ENCODE peak calls at places on chromosomes 7 and 10, in six cellular contexts. P is MM.1S, V is aorta, R is adipocyte, K is adrenal gland, Y is ovary. I is an unnamed sample. For H3K4me1, the result is how much of the 10 kb centered on the place peaks cover.

GRCh38 chr7:24494832-24495231 is 78.4 kb upstream of the PALS2 start:
- DNase-seq in P (no peak), Y (no peak), V (no peak), R (no peak), K (no peak), I (no peak)

GRCh38 chr10:70034252-70034651 is 18.4 kb upstream of the MACROH2A2 start:
- DNase-seq in P (no peak), K (no peak), V (no peak), R (no peak), Y (no peak), I (no peak)

GRCh38 chr10:32056136-32057040 is at the start of gene KIF5B:
- DNase-seq in Y (peak), P (peak), R (peak), K (peak), V (peak), I (peak)

GRCh38 chr7:134174797-134175261 is 47.7 kb downstream of the LRGUK start:
- DNase-seq in V (no peak), P (peak), K (peak), R (peak), Y (no peak), I (no peak)

GRCh38 chr10:52864459-52865106 is 92.0 kb upstream of the MBL2 start:
- DNase-seq in K (peak), V (peak), P (peak), Y (peak), R (peak), I (no peak)

GRCh38 chr7:45120-46090 is 147.0 kb upstream of the FAM20C start:
- DNase-seq in K (no peak), R (no peak), Y (peak), P (no peak), V (peak), I (peak)

GRCh38 chr10:71092812-71093391 is 119.5 kb upstream of the UNC5B start:
- DNase-seq in V (no peak), Y (no peak), R (no peak), K (no peak), P (no peak), I (no peak)

GRCh38 chr7:2510909-2511768 is 8.4 kb upstream of the LFNG start:
- DNase-seq in Y (no peak), V (no peak), R (no peak), K (no peak), P (no peak), I (peak)

GRCh38 chr10:123855013-123855684 is 36.5 kb downstream of the CPXM2 start:
- DNase-seq in V (no peak), Y (no peak), P (no peak), K (no peak), R (peak), I (no peak)

GRCh38 chr10:1473874-1474273 is 263.5 kb downstream of the ADARB2 start:
- DNase-seq in K (no peak), P (no peak), Y (no peak), V (no peak), R (no peak), I (no peak)

GRCh38 chr7:4753610-4754432 is 21.6 kb upstream of the AP5Z1 start:
- DNase-seq in K (peak), V (peak), R (peak), P (peak), Y (peak), I (peak)

GRCh38 chr10:1132584-1132983 is 76.4 kb downstream of the WDR37 start:
- DNase-seq in P (no peak), V (no peak), K (no peak), Y (no peak), R (no peak), I (no peak)

GRCh38 chr10:116017405-116017804 is 255.6 kb downstream of the GFRA1 start:
- DNase-seq in Y (no peak), P (no peak), R (no peak), K (no peak), V (no peak), I (no peak)

GRCh38 chr10:124725171-124725631 is 19.0 kb downstream of the FAM53B start:
- DNase-seq in V (peak), P (peak), K (no peak), Y (peak), R (no peak), I (no peak)

GRCh38 chr7:55964261-55964801 is at the start of gene NIPSNAP2:
- DNase-seq in K (peak), V (peak), P (peak), R (peak), Y (peak), I (peak)

GRCh38 chr7:143362126-143362961 is at the start of gene FAM131B:
- DNase-seq in P (no peak), Y (no peak), V (peak), R (peak), K (no peak), I (no peak)

GRCh38 chr10:102240467-102241036 is 760 bp downstream of the PITX3 start:
- DNase-seq in Y (peak), R (peak), K (peak), P (no peak), V (peak), I (no peak)

GRCh38 chr10:102593804-102594079 is 50.5 kb upstream of the TRIM8 start:
- DNase-seq in R (no peak), V (no peak), Y (no peak), P (no peak), K (no peak), I (no peak)

GRCh38 chr10:61000769-61001730 is 57.1 kb upstream of the RHOBTB1 start:
- DNase-seq in V (peak), K (peak), Y (no peak), P (peak), R (peak), I (peak)

GRCh38 chr7:138243430-138243829 is 167.2 kb downstream of the AKR1D1 start:
- DNase-seq in K (peak), V (no peak), P (no peak), R (no peak), Y (no peak), I (no peak)

GRCh38 chr10:15588635-15589081 is 131.1 kb downstream of the ITGA8 start:
- DNase-seq in R (peak), Y (no peak), V (no peak), K (no peak), P (no peak), I (no peak)

DNA sequence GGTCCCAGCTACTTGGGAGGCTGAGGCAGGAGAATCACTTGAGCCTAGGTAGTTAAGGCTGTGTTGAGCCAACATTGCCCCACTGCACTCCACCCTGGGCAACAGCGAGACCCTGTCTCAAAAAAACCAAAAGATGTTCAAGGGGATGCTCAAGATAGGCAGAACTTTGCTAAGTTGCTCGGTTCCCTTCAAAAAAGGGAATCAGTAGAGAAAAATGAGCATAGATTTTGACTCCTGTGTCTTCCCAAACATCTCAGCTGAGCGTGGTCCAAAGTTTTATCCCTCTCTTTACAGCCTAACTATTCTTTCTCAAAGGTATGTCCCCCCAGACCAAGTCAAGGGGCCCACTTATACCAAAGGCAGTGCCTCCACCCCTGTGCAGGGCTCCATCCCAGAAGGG is 14.0 kb downstream of the AGFG2 start:
- DNase-seq in V (no peak), Y (no peak), K (no peak), R (no peak), P (no peak), I (no peak)
- H3K4me1 ChIP-seq in V (under half), Y (under half), K (under half), R (under half), P (under half), I (under half)

DNA sequence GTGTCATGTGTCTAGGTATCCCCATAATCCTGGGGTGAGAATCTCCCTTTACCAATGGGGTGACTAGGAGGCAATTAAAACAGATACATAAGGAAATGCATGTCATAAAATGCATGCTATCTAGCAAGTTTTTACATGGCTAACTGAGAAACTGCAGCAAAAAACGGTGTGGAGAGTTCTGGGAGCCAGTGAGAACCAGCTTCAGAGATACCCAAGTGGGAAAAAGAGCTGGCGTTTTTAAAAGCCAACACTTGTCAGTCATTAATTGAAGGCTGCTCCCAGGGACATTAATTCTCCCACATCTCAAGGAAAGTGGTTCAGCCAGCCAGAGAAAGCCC is 28.2 kb downstream of the ST8SIA6 start:
- DNase-seq in R (no peak), K (no peak), Y (no peak), V (no peak), P (no peak), I (no peak)
- H3K4me3 ChIP-seq in R (no peak), K (no peak), Y (no peak), V (no peak), P (no peak), I (no peak)

GRCh38 chr10:88385601-88386203 is 197.4 kb downstream of the RNLS start:
- DNase-seq in K (no peak), Y (peak), V (no peak), P (peak), R (no peak), I (peak)

GRCh38 chr10:88389456-88389855 is 193.7 kb downstream of the RNLS start:
- DNase-seq in P (peak), R (peak), V (no peak), Y (no peak), K (peak), I (peak)

GRCh38 chr10:88386878-88387773 is 196.0 kb downstream of the RNLS start:
- DNase-seq in V (no peak), P (peak), R (peak), K (peak), Y (no peak), I (peak)

GRCh38 chr10:88382699-88383098 is 200.4 kb downstream of the RNLS start:
- DNase-seq in K (no peak), P (no peak), V (no peak), Y (no peak), R (no peak), I (no peak)

DNA sequence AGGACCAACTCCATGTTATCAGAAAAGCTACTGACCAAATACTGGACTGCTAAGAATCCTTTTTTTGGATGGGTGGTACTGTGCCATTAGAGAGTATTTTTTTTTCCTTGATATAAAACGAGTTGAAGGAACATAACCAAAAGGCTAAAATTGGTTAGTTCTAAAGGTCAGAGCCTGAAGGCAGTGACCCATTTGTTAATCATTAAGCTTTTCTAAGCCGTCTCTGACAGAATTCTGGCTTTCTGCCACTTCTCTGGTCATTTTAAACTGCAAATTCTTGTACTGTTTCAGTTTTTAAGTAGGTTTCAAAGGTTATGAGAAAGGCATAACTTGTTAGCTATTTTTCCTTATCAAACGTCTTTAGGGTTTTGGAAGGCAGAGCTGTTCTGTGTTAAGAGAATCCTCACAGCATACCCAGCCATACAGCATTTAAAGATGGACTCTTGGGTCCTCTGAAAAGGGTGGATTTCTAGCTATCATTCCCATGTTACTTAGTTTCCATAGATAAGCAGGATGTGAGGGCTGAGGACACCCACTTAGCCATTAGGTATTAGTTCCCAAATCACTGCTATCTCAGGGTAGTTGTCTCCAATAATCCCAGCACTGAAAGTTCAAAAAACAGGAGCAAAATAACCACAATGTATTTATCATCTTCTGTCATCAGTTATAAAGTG is 196.8 kb downstream of the RNLS start:
- DNase-seq in R (peak), K (peak), V (no peak), Y (no peak), P (peak), I (no peak)
- H3K4me1 ChIP-seq in R (under half), K (under half), V (under half), Y (under half), P (half or more), I (under half)

GRCh38 chr10:7856685-7857084 is 38.4 kb downstream of the TAF3 start:
- DNase-seq in P (no peak), Y (no peak), K (no peak), V (no peak), R (no peak), I (no peak)
- H3K4me3 ChIP-seq in P (no peak), Y (no peak), K (no peak), V (no peak), R (no peak), I (no peak)

GRCh38 chr7:50216626-50217025 is 87.9 kb upstream of the IKZF1 start:
- DNase-seq in P (no peak), R (no peak), K (no peak), Y (no peak), V (no peak), I (no peak)
- H3K4me1 ChIP-seq in P (under half), R (under half), K (under half), Y (under half), V (under half), I (under half)

DNA sequence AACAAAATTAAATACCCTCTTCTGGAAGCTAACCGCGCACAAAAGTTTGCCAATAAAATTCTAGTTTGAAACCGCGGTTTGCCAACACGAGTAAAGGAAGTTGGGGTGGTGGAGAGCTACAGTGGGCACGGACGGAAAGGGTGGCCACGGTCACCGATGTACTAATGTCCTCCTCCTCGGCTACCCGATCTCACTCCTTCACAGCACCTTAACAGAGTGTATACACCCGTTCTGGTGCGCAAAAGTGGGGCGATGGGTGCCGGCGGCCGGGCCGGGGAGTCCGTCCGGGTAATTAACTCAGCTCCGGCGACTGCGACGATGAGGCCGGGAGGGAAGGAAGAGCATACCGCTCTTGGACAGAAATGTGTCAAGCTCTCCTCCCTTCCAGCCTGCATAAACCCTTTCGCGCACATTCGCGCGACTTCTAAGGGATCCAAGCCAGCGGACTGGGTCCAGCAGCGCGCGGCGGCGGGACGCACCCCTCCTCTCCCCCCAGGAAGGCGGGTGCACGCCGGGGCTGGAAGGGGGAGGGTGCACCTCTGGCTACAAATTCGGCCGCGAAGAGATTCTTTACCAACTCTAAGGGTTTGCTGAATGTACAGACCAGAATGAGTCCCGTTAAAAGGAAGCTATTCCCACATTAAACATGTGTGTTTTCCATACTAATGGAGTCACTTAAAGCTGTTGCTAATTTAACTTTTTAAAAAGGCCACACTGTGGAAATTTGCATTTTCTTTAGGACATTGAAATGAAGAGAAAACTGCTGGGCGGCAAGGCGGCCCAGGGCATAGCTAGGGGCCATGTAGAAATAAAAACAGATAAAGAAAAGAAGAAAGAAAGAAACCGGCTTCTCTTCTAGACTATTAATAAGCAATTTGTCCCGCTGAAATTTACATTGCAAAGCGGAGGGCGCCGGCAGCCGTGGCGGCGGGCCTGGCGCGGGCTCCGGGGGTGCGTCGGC is 6.6 kb upstream of the EBF3 start:
- DNase-seq in V (no peak), K (no peak), Y (no peak), P (no peak), R (no peak), I (no peak)
- H3K4me3 ChIP-seq in V (no peak), K (peak), Y (no peak), P (no peak), R (peak), I (peak)

GRCh38 chr10:119898577-119898976 is 6.0 kb downstream of the SEC23IP start:
- DNase-seq in K (no peak), P (no peak), V (no peak), Y (no peak), R (no peak), I (no peak)
- H3K4me1 ChIP-seq in K (under half), P (under half), V (under half), Y (under half), R (under half), I (half or more)

GRCh38 chr7:90383422-90383821 is 19.8 kb upstream of the CLDN12 start:
- DNase-seq in K (no peak), V (no peak), Y (no peak), P (no peak), R (peak), I (no peak)

GRCh38 chr7:90383879-90384278 is 19.4 kb upstream of the CLDN12 start:
- DNase-seq in R (peak), K (no peak), P (no peak), Y (no peak), V (no peak), I (no peak)

GRCh38 chr7:90387470-90388240 is 15.6 kb upstream of the CLDN12 start:
- DNase-seq in Y (no peak), R (no peak), V (no peak), K (peak), P (no peak), I (no peak)

GRCh38 chr7:90384433-90384832 is 18.8 kb upstream of the CLDN12 start:
- DNase-seq in V (no peak), Y (no peak), R (no peak), K (no peak), P (no peak), I (no peak)
- H3K4me3 ChIP-seq in V (no peak), Y (no peak), R (no peak), K (no peak), P (no peak), I (no peak)

I was measured in transverse colon.